ENCODE peak calls at places on chromosomes 5 and 9, in seven cellular contexts. C is SK-N-SH, P is H1, X is HepG2, V is NT2/D1, A is K562, B is GM12878. N is an unnamed sample.

GRCh38 chr9:25226901-25227686 is 451.1 kb downstream of the TUSC1 start:
- DNase-seq in A (no peak), B (no peak), C (no peak), P (no peak), V (no peak), X (no peak), N (no peak)

GRCh38 chr5:34511915-34512314 is 144.2 kb upstream of the RAI14 start:
- DNase-seq in X (no peak), A (no peak), P (no peak), V (no peak), C (no peak), B (no peak), N (no peak)

GRCh38 chr5:72153551-72153950 is 46.3 kb downstream of the MAP1B start:
- DNase-seq in C (no peak), P (no peak), B (no peak), A (no peak), X (no peak), V (no peak), N (no peak)

GRCh38 chr9:134393582-134394280 is 67.5 kb downstream of the RXRA start:
- DNase-seq in B (no peak), V (no peak), P (no peak), X (no peak), A (no peak), C (no peak), N (no peak)

GRCh38 chr5:57598756-57599155 is 116.1 kb upstream of the ACTBL2 start:
- DNase-seq in A (no peak), P (no peak), C (no peak), B (no peak), V (no peak), X (no peak), N (peak)

GRCh38 chr5:33275921-33276705 is 164.7 kb upstream of the TARS1 start:
- DNase-seq in C (no peak), P (no peak), A (no peak), B (no peak), V (no peak), X (no peak), N (no peak)

GRCh38 chr9:129406278-129407225 is 214.3 kb downstream of the C9orf50 start:
- DNase-seq in A (peak), V (no peak), X (no peak), P (no peak), C (no peak), B (no peak), N (peak)

GRCh38 chr5:16160706-16161105 is 18.9 kb downstream of the MARCHF11 start:
- DNase-seq in A (peak), B (peak), X (peak), C (no peak), V (peak), P (no peak), N (peak)

GRCh38 chr9:2639786-2640185 is 18.2 kb downstream of the VLDLR start:
- DNase-seq in V (no peak), A (no peak), X (peak), C (no peak), P (no peak), B (no peak), N (no peak)

GRCh38 chr5:2007906-2008437 is 125.2 kb upstream of the IRX4 start:
- DNase-seq in V (no peak), X (no peak), B (no peak), C (no peak), P (no peak), A (no peak), N (no peak)

GRCh38 chr9:115399026-115399425 is 281.1 kb upstream of the TNC start:
- DNase-seq in A (no peak), V (no peak), C (no peak), P (no peak), B (no peak), X (no peak), N (no peak)

GRCh38 chr5:11384441-11385250 is 519.6 kb downstream of the CTNND2 start:
- DNase-seq in V (no peak), B (no peak), C (peak), P (no peak), X (no peak), A (no peak), N (no peak)

GRCh38 chr5:123000731-123001130 is 35.8 kb downstream of the PPIC start:
- DNase-seq in C (no peak), X (no peak), V (no peak), P (no peak), A (no peak), B (no peak), N (no peak)

GRCh38 chr5:111229871-111230812 is 6.0 kb downstream of the CAMK4 start:
- DNase-seq in X (no peak), B (no peak), C (no peak), P (no peak), A (no peak), V (no peak), N (no peak)

GRCh38 chr5:59648038-59648831 is 245.3 kb downstream of the PDE4D start:
- DNase-seq in X (no peak), V (no peak), B (no peak), A (no peak), P (no peak), C (no peak), N (no peak)

GRCh38 chr9:134681061-134681661 is 39.6 kb downstream of the COL5A1 start:
- DNase-seq in V (peak), C (no peak), B (no peak), P (no peak), X (no peak), A (no peak), N (no peak)

GRCh38 chr9:14056235-14056930 is 257.6 kb downstream of the NFIB start:
- DNase-seq in X (no peak), A (no peak), C (no peak), B (no peak), V (no peak), P (no peak), N (no peak)

GRCh38 chr9:115411993-115412452 is 294.1 kb upstream of the TNC start:
- DNase-seq in B (no peak), C (no peak), V (no peak), A (no peak), P (no peak), X (no peak), N (no peak)

GRCh38 chr9:99106044-99106375 is 1.1 kb downstream of the TGFBR1 start:
- DNase-seq in V (no peak), X (no peak), B (no peak), P (no peak), A (no peak), C (no peak), N (no peak)

GRCh38 chr5:143213231-143213850 is 190.1 kb downstream of the NR3C1 start:
- DNase-seq in A (no peak), C (no peak), V (no peak), P (no peak), X (no peak), B (no peak), N (no peak)

GRCh38 chr5:118121258-118121657 is 867.1 kb downstream of the DTWD2 start:
- DNase-seq in X (no peak), A (no peak), P (no peak), V (no peak), B (no peak), C (no peak), N (no peak)

GRCh38 chr5:123142957-123143356 is 53.9 kb downstream of the PRDM6 start:
- DNase-seq in B (no peak), X (no peak), A (no peak), V (no peak), C (no peak), P (no peak), N (no peak)

GRCh38 chr5:35626553-35626952 is 8.9 kb downstream of the SPEF2 start:
- DNase-seq in P (no peak), V (no peak), X (no peak), A (no peak), B (no peak), C (no peak), N (no peak)

GRCh38 chr5:119743927-119744326 is 114.6 kb downstream of the FAM170A start:
- DNase-seq in X (peak), B (peak), A (peak), C (peak), V (peak), P (no peak), N (peak)

GRCh38 chr9:94139672-94140417 is 55.6 kb downstream of the PTPDC1 start:
- DNase-seq in B (no peak), X (no peak), A (peak), C (no peak), V (no peak), P (no peak), N (peak)

GRCh38 chr5:116577064-116577788 is 2.6 kb upstream of the SEMA6A start:
- DNase-seq in C (no peak), P (no peak), V (no peak), X (no peak), A (no peak), B (peak), N (no peak)

GRCh38 chr5:40485021-40485998 is 194.4 kb upstream of the PTGER4 start:
- DNase-seq in V (no peak), A (no peak), P (no peak), X (no peak), B (peak), C (no peak), N (no peak)

GRCh38 chr9:101397746-101398334 is 578 bp downstream of the MRPL50 start:
- DNase-seq in B (no peak), A (no peak), P (no peak), C (peak), X (peak), V (no peak), N (no peak)

GRCh38 chr9:26813247-26813646 is 79.4 kb downstream of the CAAP1 start:
- DNase-seq in X (no peak), B (peak), C (no peak), V (no peak), A (no peak), P (no peak), N (no peak)

GRCh38 chr5:34699155-34700077 is 43.3 kb downstream of the RAI14 start:
- DNase-seq in A (peak), V (no peak), X (no peak), B (no peak), C (no peak), P (no peak), N (no peak)

GRCh38 chr5:177982072-177982727 is 13.8 kb downstream of the PROP1 start:
- DNase-seq in A (no peak), P (peak), C (peak), V (no peak), B (no peak), X (peak), N (peak)

GRCh38 chr9:2119490-2120046 is 104.4 kb downstream of the SMARCA2 start:
- DNase-seq in A (no peak), X (no peak), C (no peak), B (no peak), P (no peak), V (no peak), N (no peak)

GRCh38 chr5:62643556-62644451 is 65.2 kb downstream of the LRRC70 start:
- DNase-seq in A (no peak), B (no peak), C (no peak), V (no peak), X (no peak), P (no peak), N (no peak)

GRCh38 chr9:136265561-136266355 is 20.1 kb upstream of the QSOX2 start:
- DNase-seq in A (no peak), V (no peak), P (no peak), B (no peak), C (no peak), X (no peak), N (no peak)

GRCh38 chr9:34884732-34885131 is 73.4 kb upstream of the PHF24 start:
- DNase-seq in A (no peak), X (no peak), B (peak), P (no peak), C (no peak), V (no peak), N (no peak)

GRCh38 chr9:36847781-36848673 is 186.0 kb downstream of the PAX5 start:
- DNase-seq in P (no peak), B (no peak), V (no peak), X (no peak), C (no peak), A (no peak), N (no peak)

GRCh38 chr9:111431684-111432083 is 52.5 kb downstream of the ECPAS start:
- DNase-seq in A (no peak), B (no peak), V (no peak), P (no peak), X (no peak), C (no peak), N (no peak)

GRCh38 chr5:132253008-132253441 is 4.5 kb upstream of the PDLIM4 start:
- DNase-seq in A (no peak), C (no peak), X (no peak), P (no peak), V (no peak), B (no peak), N (no peak)

GRCh38 chr9:113238202-113238858 is 17.0 kb downstream of the SLC31A1 start:
- DNase-seq in B (no peak), C (no peak), A (no peak), P (no peak), V (no peak), X (no peak), N (no peak)

GRCh38 chr9:113233146-113233545 is 11.8 kb downstream of the SLC31A1 start:
- DNase-seq in V (no peak), X (no peak), P (no peak), C (no peak), A (no peak), B (no peak), N (no peak)

GRCh38 chr9:113237026-113237425 is 15.7 kb downstream of the SLC31A1 start:
- DNase-seq in V (no peak), C (peak), P (no peak), B (no peak), X (no peak), A (no peak), N (no peak)

GRCh38 chr9:113241161-113241560 is 19.8 kb downstream of the SLC31A1 start:
- DNase-seq in V (no peak), X (no peak), P (no peak), A (no peak), C (no peak), B (no peak), N (no peak)

DNA sequence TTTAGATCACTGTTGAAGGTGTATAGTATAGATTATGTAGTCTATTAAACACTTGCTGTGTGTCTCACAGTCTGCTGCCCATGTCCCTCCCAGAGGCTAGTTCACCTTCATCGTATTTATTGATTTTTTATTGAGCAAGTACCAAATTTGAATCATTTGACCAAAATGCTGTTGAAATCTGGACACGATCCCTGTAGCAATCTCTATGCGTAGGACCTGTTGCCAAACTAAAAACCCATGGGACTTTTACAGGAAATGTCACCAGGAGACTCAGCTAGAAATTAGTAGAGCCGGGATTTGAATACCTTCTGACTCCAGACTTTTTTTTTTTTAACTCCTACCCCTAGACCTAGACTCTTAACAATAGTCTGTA is 17.5 kb downstream of the SLC31A1 start:
- DNase-seq in P (no peak), C (no peak), V (no peak), X (no peak), A (no peak), B (no peak), N (no peak)
- TF ChIP-seq YY1 in P (no peak), C (no peak), V (no peak), X (no peak), A (no peak), B (no peak), N (no peak)

GRCh38 chr5:98064118-98064517 is 709.3 kb upstream of the RGMB start:
- DNase-seq in V (no peak), B (no peak), P (no peak), A (no peak), X (no peak), C (no peak), N (no peak)

GRCh38 chr5:98060148-98060547 is 713.3 kb upstream of the RGMB start:
- DNase-seq in B (no peak), C (no peak), V (no peak), A (no peak), P (no peak), X (no peak), N (no peak)

GRCh38 chr5:98066910-98067309 is 706.6 kb upstream of the RGMB start:
- DNase-seq in C (no peak), X (no peak), B (no peak), P (no peak), A (no peak), V (no peak), N (no peak)

GRCh38 chr5:98069876-98070512 is 703.5 kb upstream of the RGMB start:
- DNase-seq in P (no peak), V (no peak), A (no peak), C (no peak), B (no peak), X (no peak), N (no peak)

GRCh38 chr5:98065261-98065909 is 708.1 kb upstream of the RGMB start:
- DNase-seq in V (no peak), C (no peak), P (no peak), B (no peak), X (no peak), A (no peak), N (no peak)
- TF ChIP-seq YY1 in V (no peak), C (no peak), P (no peak), B (no peak), X (no peak), A (no peak), N (no peak)

GRCh38 chr5:98599016-98599415 is 174.4 kb upstream of the RGMB start:
- DNase-seq in V (no peak), B (no peak), C (no peak), X (no peak), A (no peak), P (no peak), N (no peak)
- TF ChIP-seq YY1 in V (no peak), B (no peak), C (no peak), X (no peak), A (no peak), P (no peak), N (no peak)

GRCh38 chr9:16505159-16505558 is 365.3 kb downstream of the BNC2 start:
- DNase-seq in X (no peak), V (no peak), A (no peak), C (no peak), P (no peak), B (no peak), N (no peak)
- TF ChIP-seq YY1 in X (no peak), V (no peak), A (no peak), C (no peak), P (no peak), B (no peak), N (no peak)

GRCh38 chr9:89655047-89655989 is 50.5 kb downstream of the GADD45G start:
- DNase-seq in X (no peak), V (no peak), B (no peak), C (no peak), A (no peak), P (no peak), N (no peak)

GRCh38 chr9:89657765-89658164 is 53.0 kb downstream of the GADD45G start:
- DNase-seq in P (no peak), C (no peak), B (no peak), X (no peak), A (no peak), V (no peak), N (no peak)

GRCh38 chr9:89658401-89658800 is 53.6 kb downstream of the GADD45G start:
- DNase-seq in A (no peak), V (no peak), X (no peak), P (no peak), C (no peak), B (no peak), N (no peak)

GRCh38 chr9:89654025-89654662 is 49.3 kb downstream of the GADD45G start:
- DNase-seq in B (no peak), P (no peak), C (no peak), X (no peak), A (no peak), V (no peak), N (no peak)

GRCh38 chr9:89655990-89656657 is 51.3 kb downstream of the GADD45G start:
- DNase-seq in P (no peak), V (no peak), C (no peak), X (no peak), B (no peak), A (no peak), N (no peak)
- TF ChIP-seq YY1 in P (no peak), V (no peak), C (no peak), X (no peak), B (no peak), A (no peak), N (no peak)

GRCh38 chr5:170159947-170160346 is 54.2 kb downstream of the FOXI1 start:
- DNase-seq in B (no peak), X (no peak), V (no peak), C (no peak), A (no peak), P (no peak), N (no peak)

GRCh38 chr5:170161069-170161468 is 55.4 kb downstream of the FOXI1 start:
- DNase-seq in C (no peak), B (no peak), V (no peak), A (no peak), X (no peak), P (no peak), N (no peak)

GRCh38 chr5:170162631-170163321 is 57.1 kb downstream of the FOXI1 start:
- DNase-seq in B (no peak), C (no peak), X (no peak), P (no peak), A (no peak), V (no peak), N (no peak)

GRCh38 chr5:170155771-170156170 is 50.1 kb downstream of the FOXI1 start:
- DNase-seq in V (no peak), X (no peak), C (no peak), P (no peak), B (no peak), A (no peak), N (no peak)

DNA sequence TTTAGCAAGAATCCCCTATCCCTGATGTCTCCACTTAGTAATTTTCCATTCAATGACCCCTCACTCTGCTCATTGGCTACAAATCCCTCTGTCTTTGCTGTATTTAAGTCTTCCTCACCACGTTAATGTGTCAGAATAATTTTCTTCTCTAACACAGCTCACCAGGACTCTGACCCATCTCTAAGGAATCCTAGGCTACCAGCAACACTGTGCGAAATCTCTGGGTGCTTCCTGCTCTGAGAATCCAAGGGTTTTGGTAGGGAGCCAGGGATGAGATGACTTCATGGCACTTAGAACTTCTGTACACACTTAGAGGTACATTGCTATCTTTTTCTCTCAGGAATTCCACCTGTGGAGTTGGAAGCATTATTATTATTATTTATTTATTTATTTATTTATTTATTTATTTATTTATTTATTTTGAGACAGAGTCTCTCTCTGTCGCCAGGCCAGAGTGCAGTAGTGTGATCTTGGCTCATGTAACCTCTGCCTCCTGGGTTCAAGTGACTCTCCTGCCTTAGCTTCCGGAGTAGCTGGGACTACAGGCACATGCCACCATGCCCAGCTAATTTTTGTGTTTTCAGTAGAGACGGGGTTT is 53.5 kb downstream of the FOXI1 start:
- DNase-seq in B (no peak), C (no peak), V (no peak), X (no peak), A (no peak), P (no peak), N (no peak)
- TF ChIP-seq YY1 in B (no peak), C (no peak), V (no peak), X (no peak), A (no peak), P (no peak), N (no peak)

GRCh38 chr9:19785230-19785629 is 3.6 kb downstream of the SLC24A2 start:
- DNase-seq in X (no peak), B (no peak), V (no peak), C (no peak), P (no peak), A (no peak), N (no peak)

GRCh38 chr9:19787672-19788071 is 1.2 kb downstream of the SLC24A2 start:
- DNase-seq in A (no peak), P (no peak), V (no peak), X (no peak), C (no peak), B (no peak), N (no peak)

GRCh38 chr9:19788614-19789271 is at the start of gene SLC24A2:
- DNase-seq in X (no peak), B (no peak), V (no peak), P (no peak), A (no peak), C (peak), N (no peak)

DNA sequence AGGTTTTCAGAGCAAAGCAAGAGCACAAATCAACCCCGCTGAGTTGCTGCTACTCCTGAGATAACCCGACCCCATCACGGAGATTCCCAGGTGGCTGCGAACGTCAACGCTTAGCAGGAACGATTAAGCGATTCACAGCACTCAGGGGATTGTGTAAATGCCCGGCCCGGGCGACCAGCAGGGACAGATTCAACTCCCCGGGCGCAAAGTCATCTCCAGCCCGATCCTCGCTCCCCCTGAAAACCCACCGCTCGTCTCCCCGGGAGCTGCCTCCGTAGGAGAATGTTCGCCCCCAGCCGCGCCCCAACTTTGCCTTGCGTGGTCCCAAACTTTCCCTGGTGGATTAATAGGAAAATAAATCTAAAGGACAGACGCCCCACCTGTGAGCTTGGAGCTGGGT is 685 bp downstream of the SLC24A2 start:
- DNase-seq in X (no peak), P (no peak), A (no peak), V (peak), B (no peak), C (peak), N (no peak)
- TF ChIP-seq YY1 in X (no peak), P (no peak), A (no peak), V (no peak), B (no peak), C (no peak), N (no peak)

N was measured in HCT116.